ENCODE peak calls at places on chromosomes 2 and 18, in six cellular contexts. J is PC-3, G is WTC11, B is AG04449, K is activated B cell treated with CpG ODN at 0.5 μM for 24 hours, I is foreskin keratinocyte. O is an unnamed sample.

GRCh38 chr2:231418820-231419640 is 23.5 kb downstream of the B3GNT7 start:
- DNase-seq in B (no peak), K (no peak), J (no peak), I (no peak), G (no peak), O (no peak)

GRCh38 chr2:120805590-120805989 is 69.9 kb downstream of the GLI2 start:
- DNase-seq in I (no peak), G (no peak), K (no peak), B (no peak), J (no peak), O (no peak)

GRCh38 chr18:9340472-9340871 is 5.9 kb downstream of the TWSG1 start:
- DNase-seq in G (no peak), I (no peak), B (no peak), K (no peak), J (no peak), O (no peak)

GRCh38 chr2:239516286-239516953 is 115.6 kb upstream of the HDAC4 start:
- DNase-seq in I (no peak), G (no peak), K (no peak), J (no peak), B (no peak), O (no peak)

GRCh38 chr2:58428286-58428552 is 187.1 kb upstream of the FANCL start:
- DNase-seq in I (no peak), J (no peak), K (no peak), G (peak), B (no peak), O (no peak)

GRCh38 chr2:7999683-8000476 is 682.0 kb upstream of the ID2 start:
- DNase-seq in K (no peak), B (no peak), I (no peak), J (no peak), G (no peak), O (no peak)

GRCh38 chr2:120005834-120006521 is 6.9 kb upstream of the EPB41L5 start:
- DNase-seq in G (no peak), J (peak), B (no peak), K (no peak), I (peak), O (no peak)

GRCh38 chr2:45836316-45836715 is 184.8 kb downstream of the PRKCE start:
- DNase-seq in K (no peak), J (no peak), B (no peak), G (peak), I (no peak), O (no peak)

GRCh38 chr18:62729487-62730386 is 14.4 kb downstream of the PHLPP1 start:
- DNase-seq in J (no peak), G (no peak), K (no peak), B (no peak), I (no peak), O (no peak)

GRCh38 chr2:10135296-10136089 is 13.0 kb downstream of the RRM2 start:
- DNase-seq in J (peak), G (no peak), I (no peak), K (no peak), B (no peak), O (no peak)

GRCh38 chr18:8813621-8814020 is 108.3 kb downstream of the MTCL1 start:
- DNase-seq in I (no peak), B (no peak), K (no peak), G (no peak), J (no peak), O (peak)

GRCh38 chr2:75403991-75404428 is 156.7 kb downstream of the EVA1A start:
- DNase-seq in J (peak), G (no peak), K (no peak), I (peak), B (no peak), O (peak)

GRCh38 chr18:50508228-50508627 is 51.7 kb upstream of the MAPK4 start:
- DNase-seq in I (no peak), J (no peak), K (no peak), B (no peak), G (no peak), O (no peak)

GRCh38 chr2:237434916-237435315 is 21.0 kb upstream of the COL6A3 start:
- DNase-seq in I (no peak), B (peak), J (peak), G (no peak), K (no peak), O (no peak)

DNA sequence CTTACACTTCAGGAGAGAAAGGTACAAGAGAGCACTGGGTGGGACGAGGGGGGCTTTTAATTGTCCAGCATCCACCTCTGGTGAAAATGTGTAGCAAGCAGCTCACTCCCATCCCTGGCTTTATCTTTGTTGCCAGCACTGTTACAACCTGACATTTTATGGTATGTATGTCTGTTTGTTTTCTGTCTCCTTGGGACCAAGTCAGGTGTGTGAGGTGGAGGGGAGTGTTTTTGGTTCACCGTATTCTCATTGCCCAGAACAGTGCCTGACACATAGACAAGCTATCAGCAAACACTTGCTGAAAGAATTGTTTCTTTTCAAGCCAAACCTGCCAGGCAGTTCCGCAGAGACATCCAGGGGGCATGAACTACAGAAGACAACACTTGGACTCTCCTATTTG is 24.7 kb downstream of the TGFA start:
- DNase-seq in K (no peak), J (no peak), B (no peak), I (no peak), G (no peak), O (no peak)
- TF ChIP-seq CTCF in K (no peak), J (no peak), B (no peak), I (no peak), G (no peak), O (no peak)

DNA sequence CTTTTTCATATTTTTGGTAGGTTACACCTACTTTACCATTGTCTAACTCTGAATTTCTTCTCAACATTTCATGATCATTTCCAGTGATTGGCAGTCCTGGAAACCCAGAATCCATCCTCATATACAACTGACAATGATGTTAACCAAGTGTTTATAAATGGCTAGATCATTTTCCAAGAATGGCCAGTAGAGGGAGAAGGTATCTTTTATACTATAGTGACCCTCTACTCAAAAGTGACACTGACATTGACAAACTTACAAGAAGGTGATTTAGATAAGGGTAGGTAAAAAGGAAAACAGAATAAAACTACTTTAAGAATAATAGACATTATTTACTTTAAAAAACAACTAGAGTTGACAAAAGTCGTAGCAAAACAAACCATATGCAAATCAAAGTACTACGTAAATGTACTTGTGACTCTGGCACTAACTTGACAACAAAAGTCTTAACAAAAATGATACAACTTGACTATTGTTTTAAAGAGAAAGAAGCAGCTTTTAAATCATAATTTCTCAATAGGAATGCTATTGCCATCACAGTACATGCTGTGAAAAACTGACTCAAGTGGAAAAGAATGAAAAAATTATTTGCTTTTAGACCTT is 76.5 kb upstream of the GRB14 start:
- DNase-seq in B (no peak), G (no peak), I (no peak), K (no peak), J (peak), O (no peak)
- TF ChIP-seq CTCF in B (peak), G (peak), I (peak), K (no peak), J (peak), O (peak)

GRCh38 chr2:96529376-96530143 is 7.0 kb upstream of the ARID5A start:
- DNase-seq in B (no peak), I (no peak), J (no peak), G (no peak), K (peak), O (no peak)

GRCh38 chr2:96527052-96527964 is 9.2 kb upstream of the ARID5A start:
- DNase-seq in I (no peak), K (peak), J (no peak), B (no peak), G (peak), O (no peak)

GRCh38 chr2:96530144-96530430 is 6.5 kb upstream of the ARID5A start:
- DNase-seq in J (no peak), I (no peak), K (peak), G (no peak), B (no peak), O (no peak)

GRCh38 chr2:96527990-96528679 is 8.4 kb upstream of the ARID5A start:
- DNase-seq in J (no peak), K (peak), G (no peak), B (no peak), I (no peak), O (no peak)

DNA sequence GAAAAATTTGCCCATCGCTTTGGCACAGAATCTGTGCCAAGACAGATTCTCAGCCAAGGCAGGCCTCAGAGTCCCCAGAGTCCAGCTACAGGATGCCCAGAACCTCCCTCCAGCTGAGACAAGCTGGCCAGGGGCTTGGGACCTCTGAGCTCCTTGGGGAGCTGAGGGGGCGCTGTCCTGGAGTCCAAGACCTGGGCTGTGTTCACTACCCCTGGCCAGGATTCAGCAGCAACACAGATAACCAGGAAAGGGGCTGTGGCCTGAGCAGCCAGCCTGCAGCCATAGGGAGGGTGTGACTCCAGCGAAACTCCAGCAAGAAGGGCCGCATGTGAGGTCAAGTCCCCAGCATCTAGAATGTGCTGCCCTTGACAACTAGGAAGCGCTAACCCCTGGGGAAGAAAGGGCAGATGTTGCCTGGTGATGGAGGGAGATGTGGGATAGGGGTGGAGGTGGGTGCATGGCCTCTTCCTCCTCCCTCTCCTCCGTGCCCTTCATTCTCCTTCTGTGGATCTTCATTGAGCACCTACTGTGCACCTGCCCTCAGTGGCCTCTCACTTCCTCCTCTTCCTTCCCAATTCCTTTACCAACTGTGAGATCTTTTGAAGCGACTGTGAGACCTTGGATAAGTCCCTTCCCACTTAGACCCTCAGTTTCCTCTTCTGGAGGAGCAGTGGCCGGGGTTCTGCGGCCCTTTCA is 7.7 kb upstream of the ARID5A start:
- DNase-seq in G (no peak), B (no peak), I (no peak), K (peak), J (no peak), O (no peak)
- TF ChIP-seq CTCF in G (no peak), B (no peak), I (no peak), K (no peak), J (no peak), O (no peak)

DNA sequence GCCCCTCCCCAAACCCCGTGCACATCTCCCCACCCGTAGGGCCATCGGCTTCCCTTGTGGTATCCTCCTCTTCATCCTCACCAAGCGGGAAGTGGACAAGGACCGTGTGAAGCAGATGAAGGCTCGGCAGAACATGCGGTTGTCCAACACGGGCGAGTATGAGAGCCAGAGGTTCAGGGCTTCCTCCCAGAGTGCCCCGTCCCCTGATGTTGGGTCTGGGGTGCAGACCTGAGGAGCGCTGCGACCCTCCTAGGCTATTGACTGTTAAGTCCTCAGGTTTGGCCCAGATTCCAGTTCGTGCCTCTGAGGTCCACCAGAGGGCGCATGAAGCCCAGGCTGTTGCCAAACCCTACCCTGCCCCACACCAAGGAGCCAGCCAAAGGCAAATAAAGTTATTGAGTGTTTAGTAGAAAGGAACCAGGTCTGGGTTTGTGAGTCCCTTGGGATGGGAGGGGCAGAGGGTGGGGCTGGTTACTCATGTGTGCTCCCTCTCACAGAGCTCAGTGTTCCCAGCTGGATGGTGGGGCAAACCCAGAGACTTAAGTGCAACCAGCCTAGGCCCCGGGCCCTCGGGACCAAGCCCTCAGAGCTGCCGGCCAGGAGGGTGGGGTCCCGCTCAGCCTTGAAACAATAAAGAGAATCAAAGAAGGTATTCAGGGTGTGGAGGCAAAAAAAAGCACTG is 2.4 kb downstream of the PNKD start:
- DNase-seq in K (peak), J (peak), B (peak), G (peak), I (peak), O (peak)
- TF ChIP-seq CTCF in K (no peak), J (peak), B (peak), G (peak), I (peak), O (peak)

GRCh38 chr2:164786787-164787186 is 54.8 kb downstream of the COBLL1 start:
- DNase-seq in B (no peak), I (no peak), J (no peak), G (no peak), K (no peak), O (no peak)
- TF ChIP-seq CTCF in B (no peak), I (no peak), J (no peak), G (no peak), K (no peak), O (no peak)

GRCh38 chr2:101401316-101401660 is 14.0 kb upstream of the CREG2 start:
- DNase-seq in K (no peak), G (no peak), J (no peak), B (no peak), I (no peak), O (no peak)

GRCh38 chr2:101400516-101401315 is 13.4 kb upstream of the CREG2 start:
- DNase-seq in K (peak), I (no peak), B (no peak), J (no peak), G (no peak), O (no peak)

GRCh38 chr2:101403745-101404144 is 16.4 kb upstream of the CREG2 start:
- DNase-seq in G (no peak), B (no peak), J (no peak), I (no peak), K (no peak), O (no peak)

GRCh38 chr2:101401906-101402305 is 14.6 kb upstream of the CREG2 start:
- DNase-seq in K (no peak), J (no peak), B (no peak), I (no peak), G (no peak), O (no peak)

GRCh38 chr2:101402637-101403036 is 15.3 kb upstream of the CREG2 start:
- DNase-seq in K (no peak), J (no peak), B (no peak), I (no peak), G (no peak), O (no peak)
- TF ChIP-seq CTCF in K (no peak), J (no peak), B (no peak), I (no peak), G (no peak), O (no peak)

O was measured in AG09319.